ENCODE peak calls at places on chromosomes 16 and 17, in ten cellular contexts. One of them, this sample, is unnamed.

GRCh38 chr17:76546556-76547182 is 6.8 kb downstream of the PRCD start:
- DNase-seq in MCF 10A: peak; percentile 77
- DNase-seq in NCI-H2107: no peak
- DNase-seq in T-helper 2 cell: no peak
- DNase-seq in endodermal cell: no peak
- DNase-seq in NCI-H1436: no peak
- DNase-seq in COR-L47: no peak
- DNase-seq in PC-9: no peak
- DNase-seq in stimulated activated CD8-positive, alpha-beta memory T cell treated with anti-CD3 and anti-CD28 coated beads, Interleukin-15, amount 100 ng/mL, for 24 hours: no peak
- DNase-seq in activated naive CD8-positive, alpha-beta T cell treated with anti-CD3 and anti-CD28 coated beads, Interleukin-2, amount 50 U/mL, for 24 hours: no peak
- DNase-seq in this sample: no peak

GRCh38 chr17:8031950-8032349 is 6.9 kb upstream of the ALOX15B start:
- DNase-seq in MCF 10A: no peak
- DNase-seq in NCI-H1436: no peak
- DNase-seq in COR-L47: no peak
- DNase-seq in stimulated activated CD8-positive, alpha-beta memory T cell treated with anti-CD3 and anti-CD28 coated beads, Interleukin-15, amount 100 ng/mL, for 24 hours: no peak
- DNase-seq in endodermal cell: no peak
- DNase-seq in NCI-H2107: no peak
- DNase-seq in T-helper 2 cell: no peak
- DNase-seq in PC-9: no peak
- DNase-seq in activated naive CD8-positive, alpha-beta T cell treated with anti-CD3 and anti-CD28 coated beads, Interleukin-2, amount 50 U/mL, for 24 hours: no peak
- DNase-seq in this sample: no peak

GRCh38 chr17:74163836-74164235 is 39.6 kb upstream of the RPL38 start:
- DNase-seq in endodermal cell: no peak
- DNase-seq in T-helper 2 cell: no peak
- DNase-seq in PC-9: no peak
- DNase-seq in COR-L47: no peak
- DNase-seq in activated naive CD8-positive, alpha-beta T cell treated with anti-CD3 and anti-CD28 coated beads, Interleukin-2, amount 50 U/mL, for 24 hours: no peak
- DNase-seq in NCI-H1436: no peak
- DNase-seq in MCF 10A: no peak
- DNase-seq in NCI-H2107: no peak
- DNase-seq in stimulated activated CD8-positive, alpha-beta memory T cell treated with anti-CD3 and anti-CD28 coated beads, Interleukin-15, amount 100 ng/mL, for 24 hours: no peak
- DNase-seq in this sample: no peak

GRCh38 chr17:57508706-57509105 is 236.4 kb downstream of the CCDC182 start:
- DNase-seq in stimulated activated CD8-positive, alpha-beta memory T cell treated with anti-CD3 and anti-CD28 coated beads, Interleukin-15, amount 100 ng/mL, for 24 hours: no peak
- DNase-seq in NCI-H1436: no peak
- DNase-seq in MCF 10A: no peak
- DNase-seq in activated naive CD8-positive, alpha-beta T cell treated with anti-CD3 and anti-CD28 coated beads, Interleukin-2, amount 50 U/mL, for 24 hours: no peak
- DNase-seq in T-helper 2 cell: no peak
- DNase-seq in endodermal cell: no peak
- DNase-seq in COR-L47: no peak
- DNase-seq in NCI-H2107: no peak
- DNase-seq in PC-9: no peak
- DNase-seq in this sample: no peak

GRCh38 chr16:11245988-11246387 is 10.0 kb downstream of the SOCS1 start:
- DNase-seq in NCI-H2107: no peak
- DNase-seq in T-helper 2 cell: no peak
- DNase-seq in COR-L47: no peak
- DNase-seq in stimulated activated CD8-positive, alpha-beta memory T cell treated with anti-CD3 and anti-CD28 coated beads, Interleukin-15, amount 100 ng/mL, for 24 hours: no peak
- DNase-seq in NCI-H1436: no peak
- DNase-seq in endodermal cell: no peak
- DNase-seq in MCF 10A: no peak
- DNase-seq in activated naive CD8-positive, alpha-beta T cell treated with anti-CD3 and anti-CD28 coated beads, Interleukin-2, amount 50 U/mL, for 24 hours: no peak
- DNase-seq in PC-9: no peak
- DNase-seq in this sample: no peak

GRCh38 chr16:72036098-72036497 is 18.2 kb upstream of the HP start:
- DNase-seq in endodermal cell: peak; percentile 59
- DNase-seq in PC-9: no peak
- DNase-seq in T-helper 2 cell: no peak
- DNase-seq in NCI-H2107: no peak
- DNase-seq in activated naive CD8-positive, alpha-beta T cell treated with anti-CD3 and anti-CD28 coated beads, Interleukin-2, amount 50 U/mL, for 24 hours: no peak
- DNase-seq in MCF 10A: no peak
- DNase-seq in NCI-H1436: no peak
- DNase-seq in stimulated activated CD8-positive, alpha-beta memory T cell treated with anti-CD3 and anti-CD28 coated beads, Interleukin-15, amount 100 ng/mL, for 24 hours: no peak
- DNase-seq in COR-L47: no peak
- DNase-seq in this sample: no peak

GRCh38 chr17:81173761-81174160 is 7.7 kb upstream of the AATK start:
- DNase-seq in COR-L47: no peak
- DNase-seq in endodermal cell: no peak
- DNase-seq in activated naive CD8-positive, alpha-beta T cell treated with anti-CD3 and anti-CD28 coated beads, Interleukin-2, amount 50 U/mL, for 24 hours: no peak
- DNase-seq in MCF 10A: no peak
- DNase-seq in T-helper 2 cell: no peak
- DNase-seq in stimulated activated CD8-positive, alpha-beta memory T cell treated with anti-CD3 and anti-CD28 coated beads, Interleukin-15, amount 100 ng/mL, for 24 hours: no peak
- DNase-seq in NCI-H1436: no peak
- DNase-seq in NCI-H2107: no peak
- DNase-seq in PC-9: no peak
- DNase-seq in this sample: no peak

GRCh38 chr17:31442860-31443259 is 51.4 kb downstream of the RAB11FIP4 start:
- DNase-seq in T-helper 2 cell: no peak
- DNase-seq in endodermal cell: no peak
- DNase-seq in NCI-H1436: no peak
- DNase-seq in activated naive CD8-positive, alpha-beta T cell treated with anti-CD3 and anti-CD28 coated beads, Interleukin-2, amount 50 U/mL, for 24 hours: no peak
- DNase-seq in stimulated activated CD8-positive, alpha-beta memory T cell treated with anti-CD3 and anti-CD28 coated beads, Interleukin-15, amount 100 ng/mL, for 24 hours: no peak
- DNase-seq in NCI-H2107: no peak
- DNase-seq in PC-9: no peak
- DNase-seq in MCF 10A: no peak
- DNase-seq in COR-L47: no peak
- DNase-seq in this sample: no peak

GRCh38 chr17:50946223-50946890 is 80.2 kb upstream of the TOB1 start:
- DNase-seq in MCF 10A: no peak
- DNase-seq in stimulated activated CD8-positive, alpha-beta memory T cell treated with anti-CD3 and anti-CD28 coated beads, Interleukin-15, amount 100 ng/mL, for 24 hours: no peak
- DNase-seq in PC-9: peak; percentile 32
- DNase-seq in T-helper 2 cell: no peak
- DNase-seq in activated naive CD8-positive, alpha-beta T cell treated with anti-CD3 and anti-CD28 coated beads, Interleukin-2, amount 50 U/mL, for 24 hours: no peak
- DNase-seq in COR-L47: no peak
- DNase-seq in NCI-H2107: no peak
- DNase-seq in NCI-H1436: no peak
- DNase-seq in endodermal cell: peak; percentile 57
- DNase-seq in this sample: no peak

GRCh38 chr17:42675984-42676423 is 790 bp downstream of the PLEKHH3 start:
- DNase-seq in T-helper 2 cell: no peak
- DNase-seq in endodermal cell: no peak
- DNase-seq in activated naive CD8-positive, alpha-beta T cell treated with anti-CD3 and anti-CD28 coated beads, Interleukin-2, amount 50 U/mL, for 24 hours: no peak
- DNase-seq in NCI-H1436: no peak
- DNase-seq in stimulated activated CD8-positive, alpha-beta memory T cell treated with anti-CD3 and anti-CD28 coated beads, Interleukin-15, amount 100 ng/mL, for 24 hours: no peak
- DNase-seq in PC-9: no peak
- DNase-seq in NCI-H2107: no peak
- DNase-seq in MCF 10A: peak; percentile 42
- DNase-seq in COR-L47: peak; percentile 55
- DNase-seq in this sample: no peak

GRCh38 chr16:85773044-85773443 is 22.1 kb upstream of the C16orf74 start:
- DNase-seq in activated naive CD8-positive, alpha-beta T cell treated with anti-CD3 and anti-CD28 coated beads, Interleukin-2, amount 50 U/mL, for 24 hours: no peak
- DNase-seq in T-helper 2 cell: no peak
- DNase-seq in stimulated activated CD8-positive, alpha-beta memory T cell treated with anti-CD3 and anti-CD28 coated beads, Interleukin-15, amount 100 ng/mL, for 24 hours: no peak
- DNase-seq in endodermal cell: no peak
- DNase-seq in MCF 10A: no peak
- DNase-seq in NCI-H2107: no peak
- DNase-seq in COR-L47: no peak
- DNase-seq in NCI-H1436: no peak
- DNase-seq in PC-9: no peak
- DNase-seq in this sample: no peak

GRCh38 chr17:82611140-82612058 is 36.8 kb downstream of the WDR45B start:
- DNase-seq in PC-9: no peak
- DNase-seq in COR-L47: peak; percentile 41
- DNase-seq in NCI-H2107: no peak
- DNase-seq in endodermal cell: peak; percentile 47
- DNase-seq in stimulated activated CD8-positive, alpha-beta memory T cell treated with anti-CD3 and anti-CD28 coated beads, Interleukin-15, amount 100 ng/mL, for 24 hours: no peak
- DNase-seq in activated naive CD8-positive, alpha-beta T cell treated with anti-CD3 and anti-CD28 coated beads, Interleukin-2, amount 50 U/mL, for 24 hours: no peak
- DNase-seq in T-helper 2 cell: no peak
- DNase-seq in MCF 10A: peak; percentile 50
- DNase-seq in NCI-H1436: peak; percentile 83
- DNase-seq in this sample: no peak

GRCh38 chr16:23575834-23576233 is 18.3 kb downstream of the UBFD1 start:
- DNase-seq in MCF 10A: no peak
- DNase-seq in activated naive CD8-positive, alpha-beta T cell treated with anti-CD3 and anti-CD28 coated beads, Interleukin-2, amount 50 U/mL, for 24 hours: no peak
- DNase-seq in COR-L47: no peak
- DNase-seq in NCI-H2107: no peak
- DNase-seq in T-helper 2 cell: no peak
- DNase-seq in endodermal cell: no peak
- DNase-seq in PC-9: no peak
- DNase-seq in stimulated activated CD8-positive, alpha-beta memory T cell treated with anti-CD3 and anti-CD28 coated beads, Interleukin-15, amount 100 ng/mL, for 24 hours: no peak
- DNase-seq in NCI-H1436: no peak
- DNase-seq in this sample: no peak

GRCh38 chr17:9670596-9670995 is 25.3 kb downstream of the USP43 start:
- DNase-seq in stimulated activated CD8-positive, alpha-beta memory T cell treated with anti-CD3 and anti-CD28 coated beads, Interleukin-15, amount 100 ng/mL, for 24 hours: no peak
- DNase-seq in COR-L47: no peak
- DNase-seq in NCI-H1436: no peak
- DNase-seq in PC-9: no peak
- DNase-seq in MCF 10A: peak; percentile 22
- DNase-seq in endodermal cell: peak; percentile 50
- DNase-seq in NCI-H2107: no peak
- DNase-seq in activated naive CD8-positive, alpha-beta T cell treated with anti-CD3 and anti-CD28 coated beads, Interleukin-2, amount 50 U/mL, for 24 hours: no peak
- DNase-seq in T-helper 2 cell: no peak
- DNase-seq in this sample: no peak

GRCh38 chr17:39794249-39794970 is 56.7 kb downstream of the GRB7 start:
- DNase-seq in PC-9: no peak
- DNase-seq in activated naive CD8-positive, alpha-beta T cell treated with anti-CD3 and anti-CD28 coated beads, Interleukin-2, amount 50 U/mL, for 24 hours: no peak
- DNase-seq in COR-L47: no peak
- DNase-seq in T-helper 2 cell: no peak
- DNase-seq in NCI-H1436: no peak
- DNase-seq in endodermal cell: no peak
- DNase-seq in MCF 10A: no peak
- DNase-seq in NCI-H2107: no peak
- DNase-seq in stimulated activated CD8-positive, alpha-beta memory T cell treated with anti-CD3 and anti-CD28 coated beads, Interleukin-15, amount 100 ng/mL, for 24 hours: no peak
- DNase-seq in this sample: peak; percentile 33

This sample was measured in T-helper 1 cell.